ENCODE peak calls at places on chromosomes 5 and 9, in nine cellular contexts. B is body of pancreas, L is cardiac muscle cell, J is kidney, Z is transverse colon, Q is lower lobe of right lung, X is H9, I is tibial artery, F is breast epithelium. W is an unnamed sample.
A peak's percentile ranks its signal among the peaks of the same experiment; 100 is the strongest.

GRCh38 chr9:130193531-130194405 is 21.6 kb downstream of the NCS1 start:
- DNase-seq in B (no peak), L (no peak), J (peak; percentile 65), Z (no peak), Q (no peak), X (no peak), I (no peak), F (no peak), W (no peak)

GRCh38 chr9:133140174-133140505 is 19.1 kb upstream of the RALGDS start:
- DNase-seq in B (no peak), L (no peak), J (no peak), Z (peak; percentile 72), Q (no peak), X (no peak), I (no peak), F (no peak), W (no peak)

GRCh38 chr5:131513780-131514179 is 121.2 kb downstream of the RAPGEF6 start:
- DNase-seq in B (no peak), L (no peak), J (no peak), Z (no peak), Q (no peak), X (no peak), I (no peak), F (no peak), W (no peak)

GRCh38 chr5:74199005-74199404 is 441.5 kb downstream of the ENC1 start:
- DNase-seq in B (no peak), L (peak; percentile 15), J (no peak), Z (no peak), Q (no peak), X (no peak), I (no peak), F (no peak), W (no peak)

GRCh38 chr5:180126716-180127681 is 55.4 kb upstream of the RNF130 start:
- DNase-seq in B (no peak), L (peak; percentile 23), J (peak; percentile 75), Z (no peak), Q (no peak), X (peak; percentile 61), I (no peak), F (peak; percentile 49), W (peak; percentile 52)

GRCh38 chr5:3200356-3200755 is 395.3 kb upstream of the IRX1 start:
- DNase-seq in B (no peak), L (no peak), J (no peak), Z (no peak), Q (no peak), X (no peak), I (no peak), F (no peak), W (no peak)

GRCh38 chr5:133993152-133993548 is 11.6 kb downstream of the VDAC1 start:
- DNase-seq in B (no peak), L (peak; percentile 60), J (no peak), Z (no peak), Q (no peak), X (no peak), I (no peak), F (no peak), W (no peak)

GRCh38 chr5:84393969-84394368 is 9.3 kb upstream of the EDIL3 start:
- DNase-seq in B (no peak), L (peak; percentile 57), J (peak; percentile 73), Z (no peak), Q (no peak), X (no peak), I (peak; percentile 37), F (no peak), W (no peak)

GRCh38 chr9:94031380-94031779 is 52.9 kb upstream of the PTPDC1 start:
- DNase-seq in B (no peak), L (peak; percentile 13), J (no peak), Z (no peak), Q (no peak), X (no peak), I (no peak), F (no peak), W (no peak)

GRCh38 chr5:127515693-127516440 is 1.6 kb upstream of the PRRC1 start:
- DNase-seq in B (no peak), L (no peak), J (no peak), Z (no peak), Q (no peak), X (no peak), I (no peak), F (no peak), W (no peak)

GRCh38 chr5:177095088-177095669 is 8.5 kb downstream of the FGFR4 start:
- DNase-seq in B (no peak), L (no peak), J (peak; percentile 64), Z (no peak), Q (no peak), X (no peak), I (no peak), F (no peak), W (no peak)

GRCh38 chr5:150350524-150351344 is 6.8 kb upstream of the TCOF1 start:
- DNase-seq in B (peak; percentile 75), L (peak; percentile 75), J (peak; percentile 88), Z (peak; percentile 79), Q (peak; percentile 81), X (peak; percentile 90), I (peak; percentile 64), F (peak; percentile 58), W (no peak)
- TF ChIP-seq CTCF in B (peak; percentile 47), L (peak; percentile 65), J (peak; percentile 66), Z (peak; percentile 40), Q (peak; percentile 61), X (peak; percentile 88), I (peak; percentile 25), F (no peak), W (peak; percentile 12)

GRCh38 chr5:149851211-149851610 is 93.4 kb downstream of the PDE6A start:
- DNase-seq in B (no peak), L (no peak), J (no peak), Z (no peak), Q (no peak), X (peak; percentile 19), I (no peak), F (no peak), W (no peak)
- TF ChIP-seq CTCF in B (no peak), L (no peak), J (no peak), Z (no peak), Q (no peak), X (no peak), I (no peak), F (no peak), W (no peak)

GRCh38 chr9:16267336-16268036 is 603.0 kb downstream of the BNC2 start:
- DNase-seq in B (no peak), L (peak; percentile 48), J (no peak), Z (no peak), Q (no peak), X (peak; percentile 4), I (no peak), F (no peak), W (no peak)

GRCh38 chr9:16266648-16267276 is 603.7 kb downstream of the BNC2 start:
- DNase-seq in B (no peak), L (no peak), J (no peak), Z (no peak), Q (no peak), X (peak; percentile 65), I (no peak), F (no peak), W (no peak)

GRCh38 chr9:16265671-16266070 is 604.8 kb downstream of the BNC2 start:
- DNase-seq in B (no peak), L (no peak), J (no peak), Z (no peak), Q (no peak), X (no peak), I (no peak), F (no peak), W (no peak)

GRCh38 chr9:16271967-16272366 is 598.5 kb downstream of the BNC2 start:
- DNase-seq in B (no peak), L (no peak), J (no peak), Z (no peak), Q (no peak), X (peak; percentile 2), I (no peak), F (no peak), W (no peak)

DNA sequence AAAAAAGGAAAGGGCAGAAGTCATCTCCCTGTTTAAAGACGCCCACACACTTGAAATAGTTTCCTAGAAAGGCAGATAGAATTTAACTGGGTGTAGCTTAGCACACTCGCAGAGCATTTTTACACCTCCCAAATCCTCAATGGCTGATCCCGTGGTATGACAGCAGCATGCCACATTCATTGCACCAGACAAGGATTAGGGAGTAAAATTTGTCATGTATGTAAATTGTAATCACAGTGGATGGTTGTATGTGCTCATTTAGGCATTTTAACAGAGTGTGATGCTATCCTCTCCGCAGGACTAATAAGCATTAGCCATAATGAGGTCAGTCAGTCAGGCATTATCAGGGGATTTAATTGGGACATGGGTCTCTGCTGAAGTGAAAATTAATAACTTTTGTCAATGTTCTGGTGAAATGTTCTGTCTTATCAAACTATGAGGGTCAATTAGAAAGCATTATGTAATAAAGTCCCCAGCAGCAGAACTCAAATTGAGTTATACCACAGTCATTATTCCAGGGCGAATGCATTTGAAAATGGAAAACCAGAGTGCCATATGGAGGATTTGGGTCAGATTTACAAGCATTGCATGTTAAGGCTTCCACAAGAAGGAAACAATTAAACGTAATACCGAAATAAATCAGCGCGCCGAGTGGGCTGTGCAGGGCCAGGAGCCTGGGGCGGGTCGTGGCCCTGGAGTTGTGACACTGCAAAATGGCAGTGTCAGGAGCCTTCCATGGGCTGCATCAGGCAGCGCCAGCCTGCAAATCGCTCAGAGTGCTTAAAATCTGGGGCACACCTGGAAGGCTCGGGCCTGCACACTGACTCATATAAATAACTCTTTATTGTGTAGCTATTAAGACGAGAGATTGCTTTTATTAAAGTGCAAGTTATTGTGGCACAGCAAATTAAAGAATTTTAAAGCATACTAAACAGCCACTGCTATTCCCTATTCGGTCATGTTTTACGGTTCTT is 602.1 kb downstream of the BNC2 start:
- DNase-seq in B (no peak), L (peak; percentile 32), J (no peak), Z (no peak), Q (no peak), X (peak; percentile 12), I (no peak), F (no peak), W (no peak)
- TF ChIP-seq CTCF in B (no peak), L (no peak), J (no peak), Z (no peak), Q (no peak), X (no peak), I (no peak), F (no peak), W (no peak)

GRCh38 chr5:159444441-159445082 is 114.3 kb upstream of the IL12B start:
- DNase-seq in B (no peak), L (peak; percentile 76), J (no peak), Z (no peak), Q (no peak), X (peak; percentile 30), I (no peak), F (no peak), W (no peak)
- TF ChIP-seq CTCF in B (peak; percentile 28), L (peak; percentile 53), J (peak; percentile 48), Z (no peak), Q (peak; percentile 30), X (peak; percentile 64), I (peak; percentile 62), F (no peak), W (peak; percentile 12)

GRCh38 chr5:17132444-17133083 is 84.9 kb upstream of the BASP1 start:
- DNase-seq in B (no peak), L (peak; percentile 61), J (no peak), Z (no peak), Q (no peak), X (no peak), I (no peak), F (no peak), W (no peak)
- TF ChIP-seq CTCF in B (peak; percentile 61), L (peak; percentile 62), J (peak; percentile 53), Z (peak; percentile 68), Q (peak; percentile 62), X (peak; percentile 83), I (peak; percentile 69), F (peak; percentile 65), W (peak; percentile 12)